ENCODE peak calls at places on chromosomes 13 and 19, in seven cellular contexts. F, N, U, G, R, L and Q are unnamed samples. For H3K27me3, the result is how much of the 10 kb centered on the place peaks cover.

GRCh38 chr13:79522583-79522982 is 41.6 kb downstream of the NDFIP2 start:
- DNase-seq in G (no peak), U (no peak), L (no peak), F (no peak), N (no peak), R (no peak), Q (no peak)

GRCh38 chr19:27828781-27829275 is 1384.1 kb downstream of the UQCRFS1 start:
- DNase-seq in R (no peak), N (no peak), G (no peak), L (no peak), U (no peak), F (no peak), Q (no peak)

GRCh38 chr19:10104665-10105221 is 1.4 kb upstream of the PPAN start:
- DNase-seq in L (peak), F (no peak), U (no peak), R (no peak), G (no peak), N (no peak), Q (no peak)

GRCh38 chr19:40392894-40393517 is 3.0 kb upstream of the HIPK4 start:
- DNase-seq in N (peak), F (peak), G (no peak), U (no peak), R (no peak), L (no peak), Q (peak)

GRCh38 chr13:76213423-76213904 is 577.3 kb downstream of the LMO7 start:
- DNase-seq in L (no peak), U (no peak), N (no peak), F (no peak), R (no peak), G (no peak), Q (no peak)

GRCh38 chr19:3636506-3636905 is 9.9 kb upstream of the CACTIN start:
- DNase-seq in F (no peak), L (no peak), R (no peak), U (no peak), N (no peak), G (no peak), Q (no peak)

GRCh38 chr19:8001995-8002849 is 3.2 kb downstream of the ELAVL1 start:
- DNase-seq in R (peak), L (peak), F (peak), N (peak), G (peak), U (peak), Q (peak)

GRCh38 chr19:6238256-6238642 is 41.5 kb downstream of the MLLT1 start:
- DNase-seq in L (no peak), U (no peak), F (no peak), R (no peak), G (no peak), N (peak), Q (no peak)

GRCh38 chr19:10502524-10503001 is 593 bp downstream of the KEAP1 start:
- DNase-seq in L (peak), R (peak), N (peak), G (peak), F (peak), U (peak), Q (peak)

GRCh38 chr19:11420429-11420893 is 1.3 kb upstream of the RGL3 start:
- DNase-seq in G (peak), F (no peak), L (no peak), U (peak), N (no peak), R (peak), Q (no peak)

GRCh38 chr19:14580623-14581237 is 2.2 kb upstream of the CLEC17A start:
- DNase-seq in F (peak), U (no peak), G (no peak), R (no peak), L (no peak), N (no peak), Q (no peak)

GRCh38 chr19:2702170-2703076 is at the start of gene GNG7:
- DNase-seq in N (peak), F (no peak), G (peak), L (peak), R (peak), U (peak), Q (peak)

GRCh38 chr19:35247526-35248309 is 1.1 kb upstream of the LSR start:
- DNase-seq in F (peak), R (no peak), U (peak), G (peak), N (no peak), L (peak), Q (peak)

GRCh38 chr13:112376050-112376681 is at the start of gene SPACA7:
- DNase-seq in R (no peak), U (no peak), G (no peak), F (no peak), L (no peak), N (no peak), Q (no peak)

GRCh38 chr13:43787998-43788397 is 1.2 kb upstream of the ENOX1 start:
- DNase-seq in F (peak), L (no peak), R (no peak), U (no peak), N (peak), G (no peak), Q (no peak)

GRCh38 chr13:46582190-46582589 is 29.2 kb downstream of the LRCH1 start:
- DNase-seq in N (no peak), U (no peak), L (no peak), G (no peak), R (no peak), F (no peak), Q (no peak)

GRCh38 chr13:55937180-55937579 is 1203.5 kb upstream of the PRR20A start:
- DNase-seq in G (no peak), U (no peak), R (no peak), F (no peak), L (no peak), N (no peak), Q (no peak)

GRCh38 chr19:19342086-19343015 is 21.7 kb downstream of the MAU2 start:
- DNase-seq in U (peak), G (peak), N (peak), R (peak), L (no peak), F (peak), Q (peak)

GRCh38 chr19:34982275-34982674 is 17.8 kb upstream of the GRAMD1A start:
- DNase-seq in G (no peak), F (no peak), N (no peak), L (no peak), R (no peak), U (no peak), Q (no peak)

GRCh38 chr19:29590278-29590677 is 15.8 kb upstream of the POP4 start:
- DNase-seq in N (no peak), G (no peak), F (no peak), U (no peak), R (no peak), L (no peak), Q (no peak)

GRCh38 chr19:17522988-17523872 is 11.8 kb downstream of the PGLS start:
- DNase-seq in F (no peak), N (no peak), R (peak), U (peak), G (peak), L (peak), Q (peak)

GRCh38 chr13:106357198-106357597 is 178.3 kb downstream of the EFNB2 start:
- DNase-seq in F (no peak), R (no peak), U (no peak), N (no peak), G (no peak), L (no peak), Q (no peak)

GRCh38 chr19:38514812-38515633 is 81.5 kb downstream of the RYR1 start:
- DNase-seq in F (no peak), L (peak), U (peak), G (peak), R (peak), N (peak), Q (peak)

DNA sequence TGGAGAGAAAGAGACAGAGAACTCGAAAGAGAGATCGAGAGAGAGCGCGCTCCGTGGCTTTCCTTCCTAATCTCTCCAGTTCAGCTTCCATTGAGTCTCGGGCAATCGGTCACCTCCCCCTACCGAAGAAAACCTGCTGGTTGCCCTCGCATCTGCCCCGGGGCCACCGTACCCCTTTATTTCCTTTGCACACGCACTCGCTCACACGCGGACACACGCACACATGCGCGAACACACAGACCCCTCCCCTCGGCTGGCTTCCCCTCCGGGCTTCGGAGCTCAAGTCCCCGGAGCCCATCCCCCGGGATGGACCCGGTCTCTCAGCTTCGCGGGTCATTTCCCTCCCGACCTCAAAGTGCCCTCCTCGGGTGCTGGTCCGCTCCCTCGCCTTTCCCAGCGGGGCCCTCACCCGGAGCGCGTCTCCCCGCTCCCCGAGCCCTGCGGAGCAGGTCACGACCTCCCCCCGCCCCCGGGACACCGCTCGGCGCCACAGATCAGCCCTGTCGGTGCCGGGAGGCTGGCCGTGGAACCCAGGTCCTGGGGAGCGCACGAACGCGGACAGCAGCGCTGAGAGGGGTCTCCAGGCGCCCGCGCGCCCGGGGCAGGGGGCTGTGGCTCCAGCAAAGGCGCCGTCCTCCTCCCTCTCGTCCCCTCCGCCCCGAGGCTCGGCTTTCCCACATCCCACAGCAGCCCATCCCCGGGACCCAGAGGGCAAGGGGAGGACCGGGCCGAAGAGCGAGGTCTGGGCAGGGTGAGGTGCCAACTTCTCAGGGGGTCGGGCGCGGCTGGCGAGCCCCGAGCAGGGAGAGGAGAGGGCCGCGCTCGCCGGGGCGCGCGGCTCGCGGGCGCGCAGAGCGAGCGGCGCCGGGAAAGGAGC is 1.8 kb downstream of the DACH1 start:
- DNase-seq in N (peak), G (peak), U (peak), R (peak), F (no peak), L (no peak), Q (peak)
- H3K27me3 ChIP-seq in N (under half), G (under half), U (under half), R (under half), F (under half), L (under half), Q (under half)

DNA sequence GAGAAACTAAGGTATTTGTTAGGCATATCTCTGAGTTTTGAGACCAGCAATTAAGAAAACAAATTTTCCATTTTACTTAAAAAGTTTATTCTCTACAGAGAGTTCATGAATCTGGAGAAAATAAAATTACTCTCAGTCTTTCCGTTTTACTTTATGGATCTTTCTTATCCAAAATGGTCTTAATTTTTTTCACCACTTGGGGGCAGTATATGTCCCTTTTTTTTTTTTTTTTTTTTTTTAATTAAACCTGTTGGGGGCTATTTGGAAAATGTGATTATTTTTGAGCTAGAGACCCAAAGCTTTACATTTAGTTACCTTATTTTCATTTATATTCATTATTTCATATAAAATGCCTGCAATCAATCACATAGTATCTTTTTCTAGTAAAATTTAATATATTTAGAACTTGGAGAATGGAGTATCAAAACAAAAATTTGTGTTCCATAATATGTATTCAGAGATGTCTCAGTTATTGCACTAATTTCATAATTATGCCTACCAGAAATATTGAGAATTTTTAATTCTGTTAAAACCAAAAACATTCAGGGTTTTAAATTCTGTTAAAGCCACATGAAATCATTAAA is 27.1 kb downstream of the PIBF1 start:
- DNase-seq in R (no peak), F (no peak), N (no peak), U (no peak), L (no peak), G (no peak), Q (no peak)
- TF ChIP-seq CTCF in R (peak), F (peak), N (peak), U (peak), L (peak), G (peak), Q (no peak)

DNA sequence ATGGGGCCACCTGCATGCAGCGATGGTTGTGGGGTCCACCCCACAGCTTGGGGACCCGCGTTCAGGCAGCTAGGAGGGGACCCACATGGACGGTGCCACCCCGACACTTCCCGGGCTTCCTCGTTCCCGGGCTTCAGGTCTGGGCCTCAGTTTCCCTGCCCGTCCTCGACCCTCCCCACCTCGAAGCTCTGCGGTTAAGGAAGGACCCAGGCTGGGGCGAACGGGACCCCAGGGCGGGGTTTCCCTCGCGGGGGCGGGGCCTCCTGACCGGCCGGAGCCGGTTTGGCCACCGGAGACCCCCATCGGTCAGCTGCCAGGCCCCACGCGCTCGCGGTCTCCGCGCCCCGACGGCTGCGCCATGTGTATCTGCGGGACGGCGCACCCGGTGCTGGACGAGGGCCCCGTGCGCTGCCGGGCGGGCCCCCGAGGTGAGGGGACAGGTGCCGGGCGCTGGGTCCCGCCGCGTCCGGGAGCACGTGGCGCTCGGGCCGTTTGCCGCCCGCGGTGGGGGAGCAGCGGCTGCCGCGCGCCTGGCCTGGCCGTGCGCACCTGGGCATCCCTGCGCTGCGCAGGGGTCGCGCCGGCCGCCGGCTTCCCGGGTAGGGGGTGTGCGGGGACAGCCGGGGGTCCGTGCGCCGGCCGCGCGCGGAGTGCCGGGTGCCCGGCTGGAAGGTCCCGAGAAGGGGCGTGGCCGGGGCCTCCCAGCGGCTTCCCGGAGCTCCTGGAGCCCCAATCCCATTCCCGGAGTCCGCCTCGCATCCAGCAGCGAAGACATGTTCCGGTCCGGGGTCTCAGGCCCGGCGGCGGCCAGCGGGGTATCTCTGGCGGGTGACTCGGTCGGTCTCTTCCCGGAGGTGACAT is 4.2 kb downstream of the ARHGAP45 start:
- DNase-seq in R (no peak), L (no peak), F (no peak), N (no peak), G (no peak), U (peak), Q (no peak)
- H3K27me3 ChIP-seq in R (half or more), L (under half), F (under half), N (half or more), G (under half), U (half or more), Q (under half)

GRCh38 chr13:45546410-45546765 is 69.2 kb downstream of the ERICH6B start:
- DNase-seq in N (no peak), F (no peak), R (no peak), U (no peak), G (no peak), L (no peak), Q (no peak)

GRCh38 chr13:45542391-45542790 is 73.1 kb downstream of the ERICH6B start:
- DNase-seq in L (no peak), N (peak), F (no peak), R (no peak), G (no peak), U (no peak), Q (no peak)

GRCh38 chr13:45545686-45546409 is 69.7 kb downstream of the ERICH6B start:
- DNase-seq in R (no peak), U (no peak), L (no peak), F (no peak), G (no peak), N (no peak), Q (no peak)

GRCh38 chr13:45542878-45543277 is 72.7 kb downstream of the ERICH6B start:
- DNase-seq in N (peak), G (no peak), L (no peak), F (no peak), U (no peak), R (no peak), Q (no peak)

DNA sequence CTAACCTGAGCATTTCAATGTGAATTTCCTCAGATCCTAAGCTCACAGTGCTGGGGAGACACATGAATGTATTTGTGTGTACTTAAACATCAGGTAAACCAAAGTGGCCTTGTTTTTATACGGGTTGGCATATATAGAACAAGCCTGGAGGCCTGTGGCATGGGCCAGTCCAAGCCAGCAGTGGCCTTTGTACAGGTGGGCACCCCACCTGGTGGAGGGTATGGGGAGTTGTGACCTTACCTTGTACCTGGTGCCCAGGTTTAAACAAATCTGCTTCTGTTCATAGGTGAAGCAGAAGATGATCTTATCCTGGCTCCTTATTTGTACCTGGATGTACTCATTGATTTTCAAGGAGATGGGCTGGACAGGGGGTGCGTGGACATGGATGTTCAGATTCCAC is 71.0 kb downstream of the ERICH6B start:
- DNase-seq in F (no peak), N (no peak), G (no peak), L (no peak), R (no peak), U (no peak), Q (no peak)
- TF ChIP-seq CTCF in F (peak), N (peak), G (no peak), L (no peak), R (no peak), U (no peak), Q (no peak)

DNA sequence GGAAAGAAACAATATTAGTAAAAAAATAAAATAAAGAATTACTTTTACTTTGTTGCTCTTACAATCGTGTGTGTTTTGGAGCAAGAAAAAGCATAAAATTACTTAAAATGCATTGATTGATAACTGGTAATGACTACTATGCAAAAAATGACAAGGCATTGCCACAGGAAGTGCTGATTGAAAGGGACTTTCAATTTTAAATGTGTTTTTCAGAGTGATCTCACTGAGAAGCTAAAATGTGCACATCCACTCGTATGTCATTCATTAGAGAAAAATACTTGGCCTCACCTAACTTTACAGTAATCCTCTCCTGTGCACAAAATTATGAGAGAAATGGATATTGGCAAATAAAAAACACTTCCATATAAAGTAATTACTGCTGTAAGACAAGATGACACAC is 934.9 kb downstream of the SLITRK6 start:
- DNase-seq in L (no peak), F (no peak), G (no peak), N (no peak), R (no peak), U (no peak), Q (no peak)
- H3K27me3 ChIP-seq in L (under half), F (under half), G (under half), N (under half), R (under half), U (under half), Q (under half)

GRCh38 chr13:59747529-59747928 is 416.2 kb downstream of the DIAPH3 start:
- DNase-seq in N (no peak), F (no peak), L (no peak), U (no peak), G (no peak), R (no peak), Q (no peak)
- TF ChIP-seq CTCF in N (peak), F (no peak), L (no peak), U (no peak), G (no peak), R (no peak), Q (no peak)

GRCh38 chr19:51019544-51019925 is at the start of gene KLK10:
- DNase-seq in N (no peak), U (no peak), F (no peak), L (no peak), G (no peak), R (no peak), Q (no peak)

GRCh38 chr19:51015691-51016267 is 3.7 kb downstream of the KLK10 start:
- DNase-seq in L (no peak), R (no peak), U (no peak), G (no peak), F (no peak), N (no peak), Q (no peak)

GRCh38 chr19:51020988-51021651 is 1.6 kb upstream of the KLK10 start:
- DNase-seq in F (peak), U (no peak), L (no peak), N (peak), G (no peak), R (no peak), Q (no peak)

GRCh38 chr19:51016798-51017683 is 2.5 kb downstream of the KLK10 start:
- DNase-seq in L (peak), R (no peak), N (peak), F (peak), G (peak), U (no peak), Q (peak)

DNA sequence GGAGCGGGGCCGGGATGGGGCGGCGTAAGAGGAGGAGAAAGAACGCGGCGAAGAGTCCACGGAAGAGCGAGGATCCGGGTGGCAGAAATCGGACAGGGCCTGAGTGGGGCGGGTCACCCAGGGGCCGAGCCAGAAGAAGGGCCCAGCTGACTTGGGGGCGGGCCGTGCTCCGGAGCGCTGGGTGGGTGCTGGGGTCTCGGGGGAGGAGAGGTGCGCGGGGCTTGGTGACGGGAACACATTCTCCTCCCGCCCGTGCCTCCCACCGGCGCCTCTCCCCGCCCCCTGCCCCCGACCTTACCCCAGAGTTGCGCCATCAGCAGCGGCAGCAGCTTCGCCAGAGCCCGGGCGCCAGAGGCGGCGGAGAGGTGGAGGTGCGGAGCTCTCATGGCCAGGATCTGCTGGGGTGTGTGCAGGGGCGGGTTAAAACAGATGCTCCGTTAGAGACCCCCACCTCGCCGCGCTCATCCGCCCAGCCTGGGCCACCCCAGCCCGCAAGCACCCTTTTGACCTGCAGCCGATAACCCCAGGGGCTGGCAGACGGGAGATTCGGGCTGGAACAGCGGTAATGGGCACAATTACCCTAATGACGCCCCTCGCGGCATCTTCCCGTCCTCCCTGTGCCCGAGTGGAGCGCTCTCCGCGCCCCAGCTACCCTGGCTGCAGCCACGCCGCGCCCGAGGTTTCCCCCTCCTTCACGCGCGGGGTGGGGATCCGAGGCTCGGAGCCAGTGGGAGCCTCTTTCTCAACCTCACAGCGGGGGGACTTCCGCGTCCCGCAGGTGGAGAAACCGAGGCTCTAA is 565 bp downstream of the KLK10 start:
- DNase-seq in U (no peak), N (no peak), L (no peak), F (peak), R (no peak), G (no peak), Q (peak)
- H3K27me3 ChIP-seq in U (half or more), N (half or more), L (under half), F (under half), R (half or more), G (under half), Q (under half)